ENCODE peak calls at places on chromosomes 3 and 15, in four cellular contexts. B is B cell; A is neural crest cell; V is CD8-positive, alpha-beta T cell. I is an unnamed sample.

GRCh38 chr3:122940628-122941086 is 86.9 kb downstream of the SEMA5B start:
- DNase-seq in B (no peak), A (no peak), V (no peak), I (no peak)

GRCh38 chr3:55452886-55453285 is 34.2 kb downstream of the WNT5A start:
- DNase-seq in B (no peak), A (no peak), V (no peak), I (no peak)

GRCh38 chr15:36941798-36942197 is 158.6 kb downstream of the MEIS2 start:
- DNase-seq in B (no peak), A (no peak), V (no peak), I (no peak)

GRCh38 chr3:124861041-124861440 is 26.1 kb downstream of the ITGB5 start:
- DNase-seq in B (no peak), A (no peak), V (no peak), I (no peak)

GRCh38 chr3:119731545-119732343 is 28.9 kb downstream of the CFAP91 start:
- DNase-seq in B (no peak), A (no peak), V (no peak), I (no peak)

GRCh38 chr15:31261266-31262142 is 65.1 kb upstream of the KLF13 start:
- DNase-seq in B (no peak), A (no peak), V (no peak), I (peak; percentile 6)

GRCh38 chr3:143418391-143418790 is 298.8 kb downstream of the CHST2 start:
- DNase-seq in B (no peak), A (no peak), V (no peak), I (no peak)

GRCh38 chr3:113602256-113602655 is 69.9 kb downstream of the SIDT1 start:
- DNase-seq in B (no peak), A (no peak), V (no peak), I (no peak)

GRCh38 chr3:129211772-129212171 is 28.1 kb upstream of the CNBP start:
- DNase-seq in B (no peak), A (no peak), V (no peak), I (no peak)

GRCh38 chr3:89742546-89742945 is 635.1 kb downstream of the EPHA3 start:
- DNase-seq in B (no peak), A (no peak), V (no peak), I (no peak)

GRCh38 chr3:125107861-125108567 is 52.2 kb upstream of the HEG1 start:
- DNase-seq in B (no peak), A (no peak), V (no peak), I (no peak)

GRCh38 chr15:70061086-70061370 is 36.7 kb downstream of the TLE3 start:
- DNase-seq in B (no peak), A (no peak), V (no peak), I (no peak)

GRCh38 chr15:59352189-59352588 is 20.5 kb downstream of the MYO1E start:
- DNase-seq in B (no peak), A (no peak), V (no peak), I (no peak)

GRCh38 chr3:42749753-42750231 is 23.3 kb downstream of the CCDC13 start:
- DNase-seq in B (no peak), A (no peak), V (no peak), I (no peak)

GRCh38 chr3:110932515-110933095 is 139.0 kb upstream of the NECTIN3 start:
- DNase-seq in B (no peak), A (no peak), V (no peak), I (no peak)

GRCh38 chr3:54999801-55000200 is 71.9 kb upstream of the LRTM1 start:
- DNase-seq in B (no peak), A (no peak), V (no peak), I (no peak)

GRCh38 chr15:63595066-63595465 is 2.1 kb upstream of the FBXL22 start:
- DNase-seq in B (no peak), A (no peak), V (no peak), I (no peak)

GRCh38 chr15:40843183-40843884 is 514 bp upstream of the SPINT1 start:
- DNase-seq in B (no peak), A (no peak), V (no peak), I (no peak)

GRCh38 chr15:49823987-49824538 is 203.2 kb downstream of the DTWD1 start:
- DNase-seq in B (no peak), A (no peak), V (no peak), I (no peak)

GRCh38 chr3:124656531-124656930 is 73.7 kb upstream of the UMPS start:
- DNase-seq in B (no peak), A (no peak), V (no peak), I (no peak)

GRCh38 chr3:43649365-43649968 is 27.7 kb upstream of the ANO10 start:
- DNase-seq in B (no peak), A (no peak), V (no peak), I (no peak)

GRCh38 chr3:146274833-146275232 is 23.9 kb upstream of the PLSCR4 start:
- DNase-seq in B (no peak), A (no peak), V (no peak), I (no peak)

GRCh38 chr3:47515864-47516319 is 2.4 kb upstream of the ELP6 start:
- DNase-seq in B (no peak), A (no peak), V (no peak), I (no peak)

GRCh38 chr3:61961882-61962281 is 400.5 kb downstream of the PTPRG start:
- DNase-seq in B (no peak), A (no peak), V (no peak), I (no peak)

GRCh38 chr3:100213891-100214573 is 46.8 kb upstream of the TBC1D23 start:
- DNase-seq in B (no peak), A (no peak), V (no peak), I (no peak)

GRCh38 chr3:49092948-49093852 is 671 bp downstream of the QRICH1 start:
- DNase-seq in B (peak; percentile 90), A (peak; percentile 74), V (peak; percentile 68), I (peak; percentile 87)

GRCh38 chr15:40234783-40235182 is 4.1 kb upstream of the PAK6 start:
- DNase-seq in B (no peak), A (no peak), V (no peak), I (no peak)

GRCh38 chr15:75360856-75361255 is 7.6 kb downstream of the MAN2C1 start:
- DNase-seq in B (no peak), A (no peak), V (no peak), I (no peak)

GRCh38 chr3:25897019-25897418 is 107.1 kb downstream of the OXSM start:
- DNase-seq in B (peak; percentile 2), A (peak; percentile 14), V (no peak), I (no peak)

GRCh38 chr3:21722768-21723167 is 28.2 kb downstream of the ZNF385D start:
- DNase-seq in B (no peak), A (no peak), V (no peak), I (no peak)

GRCh38 chr3:13676618-13677017 is 127.7 kb downstream of the FBLN2 start:
- DNase-seq in B (no peak), A (no peak), V (no peak), I (no peak)

GRCh38 chr3:48412375-48413001 is 17.4 kb downstream of the PLXNB1 start:
- DNase-seq in B (no peak), A (no peak), V (no peak), I (no peak)

GRCh38 chr3:5160926-5161858 is 26.3 kb upstream of the EDEM1 start:
- DNase-seq in B (no peak), A (no peak), V (no peak), I (no peak)

GRCh38 chr3:172448661-172449467 is 608 bp upstream of the GHSR start:
- DNase-seq in B (no peak), A (no peak), V (no peak), I (no peak)

GRCh38 chr3:182046365-182046764 is 334.6 kb downstream of the SOX2 start:
- DNase-seq in B (no peak), A (no peak), V (no peak), I (no peak)

GRCh38 chr3:15205482-15205933 is 538 bp upstream of the CAPN7 start:
- DNase-seq in B (no peak), A (no peak), V (no peak), I (no peak)
- TF ChIP-seq CTCF in B (peak; percentile 47), A (no peak), V (no peak), I (no peak)

GRCh38 chr3:107345968-107346367 is 31.3 kb upstream of the CCDC54 start:
- DNase-seq in B (no peak), A (no peak), V (no peak), I (no peak)
- TF ChIP-seq CTCF in B (no peak), A (no peak), V (no peak), I (no peak)

GRCh38 chr3:189282189-189282588 is 110.4 kb downstream of the TPRG1 start:
- DNase-seq in B (no peak), A (no peak), V (no peak), I (no peak)
- TF ChIP-seq CTCF in B (no peak), A (no peak), V (no peak), I (no peak)

DNA sequence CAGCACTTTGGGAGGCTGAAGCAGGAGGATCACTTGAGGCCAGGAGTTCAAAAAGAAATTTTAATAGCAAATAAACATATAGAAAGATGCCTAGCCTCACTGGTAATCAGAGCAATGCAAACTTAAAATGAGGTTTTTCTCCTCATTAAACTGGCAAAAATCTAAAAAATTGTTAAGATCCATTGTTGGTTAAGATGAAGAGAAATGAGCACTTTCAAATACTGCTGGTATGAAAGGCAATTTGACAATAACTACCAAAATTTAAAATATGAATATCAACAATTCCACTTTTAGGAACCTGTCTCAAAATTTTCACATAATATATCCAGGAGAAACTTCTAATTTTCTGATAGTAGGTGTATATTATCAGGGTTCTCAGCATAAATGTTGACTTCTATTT is 100.6 kb upstream of the CTDSPL start:
- DNase-seq in B (no peak), A (no peak), V (no peak), I (no peak)
- TF ChIP-seq CTCF in B (no peak), A (no peak), V (no peak), I (no peak)

GRCh38 chr3:481680-482079 is 285.1 kb downstream of the CHL1 start:
- DNase-seq in B (no peak), A (no peak), V (no peak), I (no peak)
- TF ChIP-seq CTCF in B (no peak), A (no peak), V (no peak), I (no peak)

GRCh38 chr3:126528800-126529541 is 5.0 kb downstream of the CHST13 start:
- DNase-seq in B (no peak), A (no peak), V (no peak), I (no peak)
- TF ChIP-seq CTCF in B (no peak), A (no peak), V (no peak), I (no peak)

GRCh38 chr3:32147935-32148334 is 41.5 kb downstream of the GPD1L start:
- DNase-seq in B (no peak), A (no peak), V (no peak), I (no peak)
- TF ChIP-seq CTCF in B (no peak), A (peak; percentile 26), V (no peak), I (no peak)

GRCh38 chr15:67359431-67360082 is 105.0 kb downstream of the IQCH start:
- DNase-seq in B (no peak), A (no peak), V (no peak), I (no peak)
- TF ChIP-seq CTCF in B (no peak), A (no peak), V (no peak), I (no peak)